ENCODE peak calls at places on chromosomes 5 and 9, in nine cellular contexts. P is adrenal gland, W is gastrocnemius medialis, V is stomach, T is lung, I is mammary epithelial cell, O is right lobe of liver, A is uterus, H is astrocyte. N is an unnamed sample. For H3K4me1, the result is how much of the 10 kb centered on the place peaks cover.

GRCh38 chr5:149043641-149044040 is 19.2 kb downstream of the SH3TC2 start:
- DNase-seq in P (no peak), W (no peak), V (no peak), T (no peak), I (no peak), O (no peak), A (no peak), H (no peak), N (no peak)

GRCh38 chr9:127963041-127963358 is 17.8 kb downstream of the EEIG1 start:
- DNase-seq in P (no peak), W (no peak), V (no peak), T (no peak), I (no peak), O (no peak), A (no peak), H (no peak), N (no peak)

GRCh38 chr5:10534491-10535236 is 29.2 kb upstream of the ANKRD33B start:
- DNase-seq in P (no peak), W (no peak), V (no peak), T (no peak), I (no peak), O (no peak), A (no peak), H (no peak), N (no peak)

GRCh38 chr9:89655990-89656657 is 51.3 kb downstream of the GADD45G start:
- DNase-seq in P (peak), W (no peak), V (no peak), T (no peak), I (no peak), O (peak), A (peak), H (no peak), N (peak)

GRCh38 chr5:142316051-142316450 is 8.8 kb downstream of the SPRY4 start:
- DNase-seq in P (no peak), W (no peak), V (no peak), T (no peak), I (no peak), O (no peak), A (no peak), H (no peak), N (no peak)

GRCh38 chr5:176901260-176902101 is 2.3 kb upstream of the HK3 start:
- DNase-seq in P (no peak), W (no peak), V (no peak), T (no peak), I (no peak), O (no peak), A (no peak), H (no peak), N (no peak)

GRCh38 chr9:89648247-89649000 is 43.6 kb downstream of the GADD45G start:
- DNase-seq in P (no peak), W (no peak), V (no peak), T (no peak), I (no peak), O (peak), A (no peak), H (no peak), N (no peak)

GRCh38 chr5:143019614-143020515 is 249.7 kb downstream of the ARHGAP26 start:
- DNase-seq in P (no peak), W (no peak), V (no peak), T (no peak), I (no peak), O (no peak), A (no peak), H (no peak), N (no peak)

GRCh38 chr9:34380511-34381315 is 4.0 kb upstream of the MYORG start:
- DNase-seq in P (peak), W (peak), V (peak), T (peak), I (peak), O (peak), A (peak), H (peak), N (peak)

GRCh38 chr5:128081111-128081865 is 2.3 kb upstream of the SLC12A2 start:
- DNase-seq in P (no peak), W (no peak), V (no peak), T (no peak), I (no peak), O (no peak), A (no peak), H (no peak), N (no peak)
- H3K4me3 ChIP-seq in P (no peak), W (peak), V (peak), T (no peak), I (peak), O (no peak), A (peak), H (peak), N (peak)

GRCh38 chr9:126014726-126015125 is 267.6 kb downstream of the PBX3 start:
- DNase-seq in P (no peak), W (no peak), V (no peak), T (no peak), I (no peak), O (no peak), A (no peak), H (no peak), N (no peak)

DNA sequence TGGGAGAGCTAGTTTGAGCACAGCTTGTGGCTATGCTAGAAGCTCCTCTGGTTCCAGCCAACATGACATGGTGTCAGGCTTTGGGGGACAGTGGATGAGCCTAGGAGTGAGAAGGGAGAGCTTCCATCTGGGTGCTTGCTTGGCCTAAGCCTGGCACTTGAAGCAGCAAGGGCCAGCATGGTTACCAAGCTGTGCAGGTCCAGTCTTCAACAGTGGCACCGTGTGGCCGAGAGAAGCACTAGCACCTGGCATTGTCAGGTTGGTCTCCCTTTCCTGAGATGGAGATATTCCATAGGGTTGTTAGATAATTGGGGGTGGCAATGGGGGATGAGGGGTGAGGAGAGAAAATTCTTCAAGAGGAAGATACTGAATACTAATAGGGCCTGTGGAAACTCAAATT is 261.9 kb downstream of the PBX3 start:
- DNase-seq in P (no peak), W (no peak), V (no peak), T (no peak), I (no peak), O (no peak), A (no peak), H (no peak), N (no peak)
- TF ChIP-seq CTCF in P (no peak), W (no peak), V (no peak), T (no peak), I (no peak), O (no peak), A (no peak), H (no peak), N (no peak)

DNA sequence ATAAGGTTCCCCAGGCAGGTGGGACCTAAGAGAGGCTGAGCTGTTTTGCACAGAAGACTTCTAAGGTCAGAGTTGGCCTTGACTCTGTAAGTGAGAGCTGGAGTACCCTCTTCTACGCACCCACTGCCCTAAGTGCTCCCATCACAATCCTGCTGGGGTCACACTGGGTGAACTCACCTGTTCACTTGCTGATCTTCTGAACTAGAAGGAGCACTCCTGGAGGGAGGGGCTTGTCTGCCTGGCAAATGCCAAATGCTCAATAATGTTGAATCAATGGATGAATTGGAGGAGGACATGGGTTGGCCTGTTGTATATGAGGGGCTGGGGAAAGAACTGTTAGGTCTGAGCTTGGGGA is 43.1 kb downstream of the CXXC5 start:
- DNase-seq in P (no peak), W (no peak), V (no peak), T (no peak), I (no peak), O (no peak), A (no peak), H (no peak), N (no peak)
- H3K4me1 ChIP-seq in P (under half), W (under half), V (under half), T (under half), I (under half), O (under half), A (under half), H (half or more), N (half or more)

GRCh38 chr9:27622688-27623340 is 49.5 kb upstream of the C9orf72 start:
- DNase-seq in P (no peak), W (no peak), V (no peak), T (no peak), I (no peak), O (no peak), A (no peak), H (no peak), N (no peak)
- H3K4me3 ChIP-seq in P (no peak), W (no peak), V (no peak), T (no peak), I (no peak), O (no peak), A (no peak), H (no peak), N (no peak)

GRCh38 chr5:68245325-68245724 is 29.8 kb downstream of the PIK3R1 start:
- DNase-seq in P (no peak), W (no peak), V (no peak), T (no peak), I (no peak), O (no peak), A (no peak), H (peak), N (no peak)

GRCh38 chr5:68249520-68249919 is 34.0 kb downstream of the PIK3R1 start:
- DNase-seq in P (no peak), W (no peak), V (no peak), T (no peak), I (no peak), O (no peak), A (no peak), H (no peak), N (no peak)

GRCh38 chr5:68248896-68249295 is 33.3 kb downstream of the PIK3R1 start:
- DNase-seq in P (no peak), W (no peak), V (no peak), T (no peak), I (no peak), O (no peak), A (no peak), H (no peak), N (no peak)

GRCh38 chr5:68247627-68248026 is 32.1 kb downstream of the PIK3R1 start:
- DNase-seq in P (no peak), W (no peak), V (no peak), T (no peak), I (no peak), O (no peak), A (no peak), H (no peak), N (no peak)

DNA sequence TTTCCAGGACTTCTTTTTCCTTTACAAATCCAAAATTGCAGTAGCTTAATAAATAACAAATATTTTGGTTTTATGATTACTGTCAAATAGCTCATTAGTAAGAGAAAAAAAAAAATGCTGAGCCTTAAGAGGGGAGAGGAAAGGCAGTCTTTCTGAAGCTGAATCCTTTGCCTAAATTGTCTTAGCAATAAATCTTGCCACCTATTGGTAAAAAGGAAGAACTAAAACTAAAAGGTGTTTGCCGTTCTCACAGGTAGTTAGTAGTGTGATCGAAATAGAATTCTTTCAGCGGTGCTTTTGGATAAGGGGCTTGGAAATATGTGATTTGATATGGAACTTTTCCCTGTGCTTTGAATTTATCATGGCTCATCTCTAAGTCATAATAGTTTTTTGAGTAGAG is 31.2 kb downstream of the PIK3R1 start:
- DNase-seq in P (no peak), W (no peak), V (no peak), T (no peak), I (no peak), O (no peak), A (no peak), H (no peak), N (no peak)
- TF ChIP-seq CTCF in P (no peak), W (no peak), V (no peak), T (no peak), I (peak), O (peak), A (no peak), H (no peak), N (no peak)

GRCh38 chr5:81424728-81425127 is 30.8 kb upstream of the ACOT12 start:
- DNase-seq in P (no peak), W (no peak), V (no peak), T (no peak), I (no peak), O (no peak), A (no peak), H (peak), N (no peak)
- H3K4me1 ChIP-seq in P (under half), W (under half), V (under half), T (under half), I (under half), O (under half), A (under half), H (under half), N (under half)

DNA sequence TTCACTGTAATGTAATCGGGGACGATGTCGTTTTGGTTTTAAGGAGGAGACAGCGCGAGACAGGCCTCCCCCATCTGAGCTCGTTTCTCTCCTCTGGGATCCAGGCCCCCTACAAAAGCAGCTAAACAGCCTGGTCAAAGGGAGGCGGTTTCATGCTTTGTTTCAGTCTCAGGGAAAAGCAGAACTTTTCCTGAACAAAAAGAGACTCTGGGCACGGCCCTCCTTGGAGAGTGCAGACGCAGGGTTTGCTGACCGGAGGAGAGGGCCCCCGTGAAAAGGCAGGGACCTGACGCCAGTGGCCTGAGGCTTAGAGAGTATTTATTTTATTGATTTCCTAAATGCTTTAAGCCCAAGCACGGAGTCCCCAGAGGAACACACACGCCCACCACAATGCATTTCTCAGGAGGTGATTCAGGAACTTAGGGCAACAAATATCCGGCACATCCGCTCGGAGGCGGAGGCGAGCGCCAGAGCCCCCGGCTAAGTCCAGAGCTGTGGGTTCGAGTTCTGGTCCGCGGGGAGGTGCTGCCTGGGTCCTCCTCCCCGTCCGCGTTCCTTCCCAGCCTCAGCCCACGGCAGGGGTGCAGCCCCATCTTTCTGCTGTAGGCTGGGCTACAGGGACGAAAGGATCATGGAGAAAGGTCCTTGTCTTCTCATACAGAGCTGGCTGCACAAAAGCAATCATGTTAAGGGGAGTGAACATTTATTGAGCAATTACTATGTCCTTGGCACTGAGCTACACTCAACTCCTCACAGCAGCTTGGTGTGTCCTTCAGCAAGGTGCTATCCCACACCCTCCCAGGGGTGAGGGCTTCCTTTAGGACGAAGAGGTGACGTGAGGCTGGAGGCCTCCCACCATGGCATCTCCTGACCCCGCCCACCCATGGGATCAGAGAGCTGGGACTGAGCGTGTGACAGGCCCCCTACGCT is 40.0 kb downstream of the PTGES start:
- DNase-seq in P (no peak), W (no peak), V (no peak), T (no peak), I (no peak), O (no peak), A (no peak), H (peak), N (no peak)
- H3K4me3 ChIP-seq in P (no peak), W (peak), V (no peak), T (no peak), I (no peak), O (no peak), A (no peak), H (peak), N (no peak)

DNA sequence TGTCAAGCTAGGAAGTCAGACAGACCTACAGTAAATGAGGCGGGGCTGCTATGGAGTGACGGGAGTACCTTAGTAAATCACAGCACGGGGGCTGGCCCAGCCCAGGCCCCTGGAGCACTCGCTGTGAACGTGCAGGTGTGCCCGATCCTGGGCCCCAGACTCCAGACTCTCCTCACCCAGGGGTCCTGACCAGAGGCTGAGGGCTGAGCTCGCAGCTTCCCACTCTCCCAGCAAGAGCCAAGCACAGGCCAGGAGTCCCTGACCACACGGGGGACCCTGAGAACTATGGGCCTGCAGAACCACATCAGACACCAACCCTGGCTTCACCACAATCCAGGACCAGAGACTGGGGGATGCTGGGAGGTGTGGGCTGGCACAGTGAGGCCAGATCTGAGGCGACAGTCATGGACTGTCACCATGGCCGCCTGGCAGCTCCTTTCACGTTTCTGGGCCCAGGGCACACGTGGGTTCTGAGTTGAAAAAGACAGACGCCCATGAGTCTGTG is 73.4 kb downstream of the ADAMTS2 start:
- DNase-seq in P (no peak), W (peak), V (no peak), T (no peak), I (no peak), O (peak), A (peak), H (no peak), N (peak)
- TF ChIP-seq CTCF in P (no peak), W (no peak), V (no peak), T (no peak), I (no peak), O (no peak), A (no peak), H (no peak), N (no peak)